ENCODE peak calls at places on chromosome 14, in seven cellular contexts. One of them, this sample, is unnamed.

GRCh38 chr14:98207466-98207865 is 1064.5 kb downstream of the BCL11B start:
- DNase-seq in heart right ventricle: no peak
- DNase-seq in HCT116: no peak
- DNase-seq in tibial artery: no peak
- DNase-seq in colonic mucosa: no peak
- DNase-seq in AG04450: no peak
- DNase-seq in caudate nucleus: no peak
- DNase-seq in this sample: no peak

GRCh38 chr14:42429401-42429800 is 822.7 kb downstream of the LRFN5 start:
- DNase-seq in heart right ventricle: no peak
- DNase-seq in HCT116: no peak
- DNase-seq in tibial artery: no peak
- DNase-seq in colonic mucosa: no peak
- DNase-seq in AG04450: no peak
- DNase-seq in caudate nucleus: no peak
- DNase-seq in this sample: peak; percentile 29

GRCh38 chr14:102891111-102891510 is 31.4 kb upstream of the AMN start:
- DNase-seq in heart right ventricle: no peak
- DNase-seq in HCT116: no peak
- DNase-seq in tibial artery: no peak
- DNase-seq in colonic mucosa: no peak
- DNase-seq in AG04450: no peak
- DNase-seq in caudate nucleus: no peak
- DNase-seq in this sample: no peak

GRCh38 chr14:29216774-29217232 is 450.2 kb downstream of the FOXG1 start:
- DNase-seq in heart right ventricle: no peak
- DNase-seq in HCT116: no peak
- DNase-seq in tibial artery: no peak
- DNase-seq in colonic mucosa: no peak
- DNase-seq in AG04450: no peak
- DNase-seq in caudate nucleus: no peak
- DNase-seq in this sample: no peak

GRCh38 chr14:63544641-63545234 is 1.6 kb upstream of the PPP2R5E start:
- DNase-seq in heart right ventricle: no peak
- DNase-seq in HCT116: no peak
- DNase-seq in tibial artery: no peak
- DNase-seq in colonic mucosa: no peak
- DNase-seq in AG04450: no peak
- DNase-seq in caudate nucleus: no peak
- DNase-seq in this sample: no peak

GRCh38 chr14:104096318-104096717 is 10.8 kb downstream of the ASPG start:
- DNase-seq in heart right ventricle: no peak
- DNase-seq in HCT116: no peak
- DNase-seq in tibial artery: no peak
- DNase-seq in colonic mucosa: no peak
- DNase-seq in AG04450: no peak
- DNase-seq in caudate nucleus: no peak
- DNase-seq in this sample: no peak

GRCh38 chr14:90277581-90278198 is 21.3 kb downstream of the PSMC1 start:
- DNase-seq in heart right ventricle: no peak
- DNase-seq in HCT116: no peak
- DNase-seq in tibial artery: no peak
- DNase-seq in colonic mucosa: no peak
- DNase-seq in AG04450: no peak
- DNase-seq in caudate nucleus: no peak
- DNase-seq in this sample: no peak

GRCh38 chr14:71720978-71721624 is 211.1 kb upstream of the RGS6 start:
- DNase-seq in heart right ventricle: peak; percentile 52
- DNase-seq in HCT116: peak; percentile 57
- DNase-seq in tibial artery: no peak
- DNase-seq in colonic mucosa: peak; percentile 47
- DNase-seq in AG04450: no peak
- DNase-seq in caudate nucleus: no peak
- DNase-seq in this sample: peak; percentile 81

GRCh38 chr14:99853206-99853605 is 60.0 kb downstream of the EML1 start:
- DNase-seq in heart right ventricle: no peak
- DNase-seq in HCT116: no peak
- DNase-seq in tibial artery: no peak
- DNase-seq in colonic mucosa: no peak
- DNase-seq in AG04450: no peak
- DNase-seq in caudate nucleus: no peak
- DNase-seq in this sample: no peak

GRCh38 chr14:106044949-106045596 is 518.7 kb downstream of the TMEM121 start:
- DNase-seq in heart right ventricle: peak; percentile 4
- DNase-seq in HCT116: peak; percentile 36
- DNase-seq in tibial artery: peak; percentile 25
- DNase-seq in colonic mucosa: peak; percentile 68
- DNase-seq in AG04450: no peak
- DNase-seq in caudate nucleus: no peak
- DNase-seq in this sample: no peak

GRCh38 chr14:21133896-21134295 is 22.0 kb downstream of the OR5AU1 start:
- DNase-seq in heart right ventricle: no peak
- DNase-seq in HCT116: no peak
- DNase-seq in tibial artery: no peak
- DNase-seq in colonic mucosa: no peak
- DNase-seq in AG04450: no peak
- DNase-seq in caudate nucleus: no peak
- DNase-seq in this sample: no peak

GRCh38 chr14:63512861-63513260 is 30.3 kb downstream of the PPP2R5E start:
- DNase-seq in heart right ventricle: no peak
- DNase-seq in HCT116: no peak
- DNase-seq in tibial artery: no peak
- DNase-seq in colonic mucosa: no peak
- DNase-seq in AG04450: no peak
- DNase-seq in caudate nucleus: no peak
- DNase-seq in this sample: no peak

GRCh38 chr14:86527312-86527711 is 997.4 kb downstream of the FLRT2 start:
- DNase-seq in heart right ventricle: no peak
- DNase-seq in HCT116: no peak
- DNase-seq in tibial artery: no peak
- DNase-seq in colonic mucosa: no peak
- DNase-seq in AG04450: no peak
- DNase-seq in caudate nucleus: no peak
- DNase-seq in this sample: no peak

GRCh38 chr14:59422069-59422881 is 42.9 kb downstream of the GPR135 start:
- DNase-seq in heart right ventricle: no peak
- DNase-seq in HCT116: no peak
- DNase-seq in tibial artery: no peak
- DNase-seq in colonic mucosa: no peak
- DNase-seq in AG04450: no peak
- DNase-seq in caudate nucleus: no peak
- DNase-seq in this sample: no peak

GRCh38 chr14:96016761-96017160 is 22.4 kb upstream of the C14orf132 start:
- DNase-seq in heart right ventricle: no peak
- DNase-seq in HCT116: no peak
- DNase-seq in tibial artery: no peak
- DNase-seq in colonic mucosa: no peak
- DNase-seq in AG04450: no peak
- DNase-seq in caudate nucleus: no peak
- DNase-seq in this sample: no peak

GRCh38 chr14:24274101-24274543 is 2.7 kb upstream of the RABGGTA start:
- DNase-seq in heart right ventricle: no peak
- DNase-seq in HCT116: no peak
- DNase-seq in tibial artery: no peak
- DNase-seq in colonic mucosa: no peak
- DNase-seq in AG04450: no peak
- DNase-seq in caudate nucleus: no peak
- DNase-seq in this sample: peak; percentile 99

GRCh38 chr14:59419383-59419782 is 45.8 kb downstream of the GPR135 start:
- DNase-seq in heart right ventricle: no peak
- DNase-seq in HCT116: no peak
- DNase-seq in tibial artery: no peak
- DNase-seq in colonic mucosa: no peak
- DNase-seq in AG04450: no peak
- DNase-seq in caudate nucleus: no peak
- DNase-seq in this sample: no peak

GRCh38 chr14:45287609-45288008 is 34.6 kb upstream of the MIS18BP1 start:
- DNase-seq in heart right ventricle: no peak
- DNase-seq in HCT116: no peak
- DNase-seq in tibial artery: no peak
- DNase-seq in colonic mucosa: no peak
- DNase-seq in AG04450: no peak
- DNase-seq in caudate nucleus: no peak
- DNase-seq in this sample: no peak

GRCh38 chr14:99183311-99183710 is 88.7 kb downstream of the BCL11B start:
- DNase-seq in heart right ventricle: no peak
- DNase-seq in HCT116: no peak
- DNase-seq in tibial artery: no peak
- DNase-seq in colonic mucosa: no peak
- DNase-seq in AG04450: no peak
- DNase-seq in caudate nucleus: no peak
- DNase-seq in this sample: no peak

DNA sequence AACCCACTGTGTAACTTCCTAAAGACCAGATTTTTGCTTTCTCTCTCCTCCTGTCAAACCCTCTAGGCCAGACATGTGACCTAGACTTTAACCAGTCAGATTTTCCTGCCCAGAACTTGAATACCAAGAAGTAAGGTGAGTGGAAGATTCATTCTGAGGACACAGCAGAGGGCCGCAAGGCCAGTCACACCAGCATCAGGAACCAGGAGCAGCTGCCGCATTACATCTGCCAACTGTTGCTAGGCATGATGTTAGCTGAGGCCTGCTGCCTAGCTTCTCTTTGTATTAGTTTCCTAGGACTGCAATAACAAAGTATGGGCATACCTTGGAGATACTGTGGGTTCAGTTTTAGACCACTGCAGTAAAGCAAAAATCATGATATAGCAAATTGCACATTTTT is 101.9 kb upstream of the BMP4 start:
- DNase-seq in heart right ventricle: no peak
- DNase-seq in HCT116: no peak
- DNase-seq in tibial artery: no peak
- DNase-seq in colonic mucosa: no peak
- DNase-seq in AG04450: no peak
- DNase-seq in caudate nucleus: no peak
- DNase-seq in this sample: no peak
- H3K27ac ChIP-seq in heart right ventricle: no peak overlapping the region
- H3K27ac ChIP-seq in HCT116: no peak overlapping the region
- H3K27ac ChIP-seq in tibial artery: no peak overlapping the region
- H3K27ac ChIP-seq in colonic mucosa: no peak overlapping the region
- H3K27ac ChIP-seq in AG04450: no peak overlapping the region
- H3K27ac ChIP-seq in caudate nucleus: no peak overlapping the region
- H3K27ac ChIP-seq in this sample: no peak overlapping the region

GRCh38 chr14:93114068-93114710 is 1.5 kb downstream of the ITPK1 start:
- DNase-seq in heart right ventricle: no peak
- DNase-seq in HCT116: no peak
- DNase-seq in tibial artery: no peak
- DNase-seq in colonic mucosa: peak; percentile 33
- DNase-seq in AG04450: no peak
- DNase-seq in caudate nucleus: no peak
- DNase-seq in this sample: no peak

GRCh38 chr14:93115069-93115919 is 431 bp downstream of the ITPK1 start:
- DNase-seq in heart right ventricle: peak; percentile 86
- DNase-seq in HCT116: peak; percentile 51
- DNase-seq in tibial artery: peak; percentile 77
- DNase-seq in colonic mucosa: peak; percentile 87
- DNase-seq in AG04450: no peak
- DNase-seq in caudate nucleus: peak; percentile 50
- DNase-seq in this sample: peak; percentile 36

GRCh38 chr14:93115920-93116675 is at the start of gene ITPK1:
- DNase-seq in heart right ventricle: peak; percentile 42
- DNase-seq in HCT116: no peak
- DNase-seq in tibial artery: peak; percentile 34
- DNase-seq in colonic mucosa: peak; percentile 50
- DNase-seq in AG04450: no peak
- DNase-seq in caudate nucleus: no peak
- DNase-seq in this sample: no peak

GRCh38 chr14:93113678-93114067 is 2.1 kb downstream of the ITPK1 start:
- DNase-seq in heart right ventricle: no peak
- DNase-seq in HCT116: no peak
- DNase-seq in tibial artery: no peak
- DNase-seq in colonic mucosa: peak; percentile 45
- DNase-seq in AG04450: no peak
- DNase-seq in caudate nucleus: no peak
- DNase-seq in this sample: no peak

GRCh38 chr14:93114713-93115068 is 1.0 kb downstream of the ITPK1 start:
- DNase-seq in heart right ventricle: no peak
- DNase-seq in HCT116: no peak
- DNase-seq in tibial artery: no peak
- DNase-seq in colonic mucosa: peak; percentile 51
- DNase-seq in AG04450: no peak
- DNase-seq in caudate nucleus: no peak
- DNase-seq in this sample: no peak
- H3K27ac ChIP-seq in heart right ventricle: peak overlapping the region; percentile 99
- H3K27ac ChIP-seq in HCT116: peak overlapping the region; percentile 90
- H3K27ac ChIP-seq in tibial artery: peak overlapping the region; percentile 94
- H3K27ac ChIP-seq in colonic mucosa: peak overlapping the region; percentile 93
- H3K27ac ChIP-seq in AG04450: no peak overlapping the region
- H3K27ac ChIP-seq in caudate nucleus: peak overlapping the region; percentile 86
- H3K27ac ChIP-seq in this sample: peak overlapping the region; percentile 92

DNA sequence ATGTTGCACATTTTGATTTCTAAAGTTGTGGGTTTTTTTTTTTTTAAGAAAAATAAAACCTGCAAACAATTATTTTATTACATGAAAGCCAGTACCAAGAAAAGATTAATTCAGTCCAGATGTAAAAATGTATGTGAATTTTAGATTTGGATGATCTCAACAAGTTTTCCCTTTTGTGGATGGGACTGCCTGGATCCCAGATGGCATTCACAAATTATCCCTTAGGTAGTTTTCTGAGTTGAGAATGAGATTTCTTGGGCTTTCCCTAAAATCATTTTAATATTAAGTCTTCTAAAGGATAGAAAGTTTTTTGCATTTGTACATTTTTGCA is 2.8 kb downstream of the FRMD6 start:
- DNase-seq in heart right ventricle: no peak
- DNase-seq in HCT116: no peak
- DNase-seq in tibial artery: no peak
- DNase-seq in colonic mucosa: no peak
- DNase-seq in AG04450: no peak
- DNase-seq in caudate nucleus: no peak
- DNase-seq in this sample: no peak
- H3K27ac ChIP-seq in heart right ventricle: peak overlapping the region; percentile 99
- H3K27ac ChIP-seq in HCT116: no peak overlapping the region
- H3K27ac ChIP-seq in tibial artery: peak overlapping the region; percentile 97
- H3K27ac ChIP-seq in colonic mucosa: no peak overlapping the region
- H3K27ac ChIP-seq in AG04450: no peak overlapping the region
- H3K27ac ChIP-seq in caudate nucleus: no peak overlapping the region
- H3K27ac ChIP-seq in this sample: peak overlapping the region; percentile 83

GRCh38 chr14:75127903-75128595 is 1.2 kb upstream of the NEK9 start:
- DNase-seq in heart right ventricle: no peak
- DNase-seq in HCT116: no peak
- DNase-seq in tibial artery: no peak
- DNase-seq in colonic mucosa: no peak
- DNase-seq in AG04450: no peak
- DNase-seq in caudate nucleus: no peak
- DNase-seq in this sample: no peak
- H3K27ac ChIP-seq in heart right ventricle: peak overlapping the region; percentile 99
- H3K27ac ChIP-seq in HCT116: peak overlapping the region; percentile 94
- H3K27ac ChIP-seq in tibial artery: peak overlapping the region; percentile 96
- H3K27ac ChIP-seq in colonic mucosa: peak overlapping the region; percentile 94
- H3K27ac ChIP-seq in AG04450: no peak overlapping the region
- H3K27ac ChIP-seq in caudate nucleus: no peak overlapping the region
- H3K27ac ChIP-seq in this sample: peak overlapping the region; percentile 94